ENCODE peak calls at places on chromosomes 3 and 15, in ten cellular contexts. One of them, this sample, is unnamed.

GRCh38 chr15:75109021-75109690 is 85.8 kb downstream of the PPCDC start:
- DNase-seq in cardiac muscle cell: no peak
- DNase-seq in IMR-90: no peak
- DNase-seq in midbrain: no peak
- DNase-seq in foreskin fibroblast: no peak
- DNase-seq in right lobe of liver: no peak
- DNase-seq in effector memory CD8-positive, alpha-beta T cell: no peak
- DNase-seq in transverse colon: no peak
- DNase-seq in effector CD4-positive, alpha-beta T cell: no peak
- DNase-seq in psoas muscle: no peak
- DNase-seq in this sample: no peak

GRCh38 chr3:124858275-124858674 is 28.9 kb downstream of the ITGB5 start:
- DNase-seq in cardiac muscle cell: no peak
- DNase-seq in IMR-90: peak
- DNase-seq in midbrain: no peak
- DNase-seq in foreskin fibroblast: no peak
- DNase-seq in right lobe of liver: no peak
- DNase-seq in effector memory CD8-positive, alpha-beta T cell: no peak
- DNase-seq in transverse colon: no peak
- DNase-seq in effector CD4-positive, alpha-beta T cell: no peak
- DNase-seq in psoas muscle: no peak
- DNase-seq in this sample: no peak

GRCh38 chr15:51137024-51137423 is 42.3 kb upstream of the TNFAIP8L3 start:
- DNase-seq in cardiac muscle cell: no peak
- DNase-seq in IMR-90: no peak
- DNase-seq in midbrain: no peak
- DNase-seq in foreskin fibroblast: no peak
- DNase-seq in right lobe of liver: no peak
- DNase-seq in effector memory CD8-positive, alpha-beta T cell: no peak
- DNase-seq in transverse colon: no peak
- DNase-seq in effector CD4-positive, alpha-beta T cell: no peak
- DNase-seq in psoas muscle: no peak
- DNase-seq in this sample: no peak

GRCh38 chr3:177977381-177978158 is 558.7 kb upstream of the KCNMB2 start:
- DNase-seq in cardiac muscle cell: no peak
- DNase-seq in IMR-90: peak
- DNase-seq in midbrain: no peak
- DNase-seq in foreskin fibroblast: peak
- DNase-seq in right lobe of liver: no peak
- DNase-seq in effector memory CD8-positive, alpha-beta T cell: no peak
- DNase-seq in transverse colon: no peak
- DNase-seq in effector CD4-positive, alpha-beta T cell: no peak
- DNase-seq in psoas muscle: no peak
- DNase-seq in this sample: no peak

GRCh38 chr15:59178151-59178705 is 28.4 kb upstream of the LDHAL6B start:
- DNase-seq in cardiac muscle cell: no peak
- DNase-seq in IMR-90: no peak
- DNase-seq in midbrain: no peak
- DNase-seq in foreskin fibroblast: no peak
- DNase-seq in right lobe of liver: no peak
- DNase-seq in effector memory CD8-positive, alpha-beta T cell: no peak
- DNase-seq in transverse colon: no peak
- DNase-seq in effector CD4-positive, alpha-beta T cell: no peak
- DNase-seq in psoas muscle: peak
- DNase-seq in this sample: no peak

GRCh38 chr15:77409259-77410156 is 10.4 kb downstream of the PEAK1 start:
- DNase-seq in cardiac muscle cell: no peak
- DNase-seq in IMR-90: no peak
- DNase-seq in midbrain: peak
- DNase-seq in foreskin fibroblast: no peak
- DNase-seq in right lobe of liver: no peak
- DNase-seq in effector memory CD8-positive, alpha-beta T cell: peak
- DNase-seq in transverse colon: no peak
- DNase-seq in effector CD4-positive, alpha-beta T cell: no peak
- DNase-seq in psoas muscle: no peak
- DNase-seq in this sample: peak

GRCh38 chr3:129398803-129399144 is 29.7 kb downstream of the EFCAB12 start:
- DNase-seq in cardiac muscle cell: peak
- DNase-seq in IMR-90: peak
- DNase-seq in midbrain: no peak
- DNase-seq in foreskin fibroblast: peak
- DNase-seq in right lobe of liver: no peak
- DNase-seq in effector memory CD8-positive, alpha-beta T cell: peak
- DNase-seq in transverse colon: peak
- DNase-seq in effector CD4-positive, alpha-beta T cell: no peak
- DNase-seq in psoas muscle: no peak
- DNase-seq in this sample: no peak

GRCh38 chr3:108182339-108182738 is 39.9 kb downstream of the IFT57 start:
- DNase-seq in cardiac muscle cell: no peak
- DNase-seq in IMR-90: peak
- DNase-seq in midbrain: no peak
- DNase-seq in foreskin fibroblast: peak
- DNase-seq in right lobe of liver: no peak
- DNase-seq in effector memory CD8-positive, alpha-beta T cell: no peak
- DNase-seq in transverse colon: no peak
- DNase-seq in effector CD4-positive, alpha-beta T cell: no peak
- DNase-seq in psoas muscle: no peak
- DNase-seq in this sample: no peak

GRCh38 chr3:135238866-135239434 is 443.9 kb downstream of the EPHB1 start:
- DNase-seq in cardiac muscle cell: no peak
- DNase-seq in IMR-90: no peak
- DNase-seq in midbrain: no peak
- DNase-seq in foreskin fibroblast: no peak
- DNase-seq in right lobe of liver: no peak
- DNase-seq in effector memory CD8-positive, alpha-beta T cell: no peak
- DNase-seq in transverse colon: no peak
- DNase-seq in effector CD4-positive, alpha-beta T cell: no peak
- DNase-seq in psoas muscle: no peak
- DNase-seq in this sample: no peak

GRCh38 chr15:39582286-39582976 is 1.6 kb downstream of the THBS1 start:
- DNase-seq in cardiac muscle cell: no peak
- DNase-seq in IMR-90: peak
- DNase-seq in midbrain: no peak
- DNase-seq in foreskin fibroblast: peak
- DNase-seq in right lobe of liver: no peak
- DNase-seq in effector memory CD8-positive, alpha-beta T cell: no peak
- DNase-seq in transverse colon: peak
- DNase-seq in effector CD4-positive, alpha-beta T cell: no peak
- DNase-seq in psoas muscle: peak
- DNase-seq in this sample: no peak

GRCh38 chr15:87129916-87130315 is 1050.2 kb downstream of the AGBL1 start:
- DNase-seq in cardiac muscle cell: no peak
- DNase-seq in IMR-90: no peak
- DNase-seq in midbrain: no peak
- DNase-seq in foreskin fibroblast: no peak
- DNase-seq in right lobe of liver: no peak
- DNase-seq in effector memory CD8-positive, alpha-beta T cell: no peak
- DNase-seq in transverse colon: no peak
- DNase-seq in effector CD4-positive, alpha-beta T cell: no peak
- DNase-seq in psoas muscle: no peak
- DNase-seq in this sample: no peak

GRCh38 chr3:71010731-71011455 is 572.6 kb downstream of the FOXP1 start:
- DNase-seq in cardiac muscle cell: no peak
- DNase-seq in IMR-90: peak
- DNase-seq in midbrain: no peak
- DNase-seq in foreskin fibroblast: no peak
- DNase-seq in right lobe of liver: no peak
- DNase-seq in effector memory CD8-positive, alpha-beta T cell: no peak
- DNase-seq in transverse colon: no peak
- DNase-seq in effector CD4-positive, alpha-beta T cell: peak
- DNase-seq in psoas muscle: no peak
- DNase-seq in this sample: peak

GRCh38 chr3:197750863-197751737 is 1.4 kb downstream of the FYTTD1 start:
- DNase-seq in cardiac muscle cell: peak
- DNase-seq in IMR-90: peak
- DNase-seq in midbrain: peak
- DNase-seq in foreskin fibroblast: peak
- DNase-seq in right lobe of liver: peak
- DNase-seq in effector memory CD8-positive, alpha-beta T cell: peak
- DNase-seq in transverse colon: peak
- DNase-seq in effector CD4-positive, alpha-beta T cell: no peak
- DNase-seq in psoas muscle: peak
- DNase-seq in this sample: peak

GRCh38 chr3:187019542-187020072 is 89.3 kb downstream of the ST6GAL1 start:
- DNase-seq in cardiac muscle cell: peak
- DNase-seq in IMR-90: no peak
- DNase-seq in midbrain: no peak
- DNase-seq in foreskin fibroblast: no peak
- DNase-seq in right lobe of liver: no peak
- DNase-seq in effector memory CD8-positive, alpha-beta T cell: no peak
- DNase-seq in transverse colon: no peak
- DNase-seq in effector CD4-positive, alpha-beta T cell: no peak
- DNase-seq in psoas muscle: no peak
- DNase-seq in this sample: no peak

GRCh38 chr15:35080226-35080625 is 4.9 kb downstream of the NANOGP8 start:
- DNase-seq in cardiac muscle cell: no peak
- DNase-seq in IMR-90: peak
- DNase-seq in midbrain: no peak
- DNase-seq in foreskin fibroblast: no peak
- DNase-seq in right lobe of liver: no peak
- DNase-seq in effector memory CD8-positive, alpha-beta T cell: no peak
- DNase-seq in transverse colon: no peak
- DNase-seq in effector CD4-positive, alpha-beta T cell: no peak
- DNase-seq in psoas muscle: no peak
- DNase-seq in this sample: no peak

GRCh38 chr15:69067296-69067695 is 52.8 kb downstream of the NOX5 start:
- DNase-seq in cardiac muscle cell: no peak
- DNase-seq in IMR-90: no peak
- DNase-seq in midbrain: no peak
- DNase-seq in foreskin fibroblast: peak
- DNase-seq in right lobe of liver: no peak
- DNase-seq in effector memory CD8-positive, alpha-beta T cell: no peak
- DNase-seq in transverse colon: no peak
- DNase-seq in effector CD4-positive, alpha-beta T cell: no peak
- DNase-seq in psoas muscle: no peak
- DNase-seq in this sample: no peak

GRCh38 chr3:46904303-46905190 is 27.0 kb downstream of the PTH1R start:
- DNase-seq in cardiac muscle cell: no peak
- DNase-seq in IMR-90: no peak
- DNase-seq in midbrain: no peak
- DNase-seq in foreskin fibroblast: no peak
- DNase-seq in right lobe of liver: peak
- DNase-seq in effector memory CD8-positive, alpha-beta T cell: no peak
- DNase-seq in transverse colon: no peak
- DNase-seq in effector CD4-positive, alpha-beta T cell: no peak
- DNase-seq in psoas muscle: peak
- DNase-seq in this sample: no peak

GRCh38 chr15:67720556-67721175 is 104.6 kb upstream of the SKOR1 start:
- DNase-seq in cardiac muscle cell: no peak
- DNase-seq in IMR-90: no peak
- DNase-seq in midbrain: no peak
- DNase-seq in foreskin fibroblast: no peak
- DNase-seq in right lobe of liver: no peak
- DNase-seq in effector memory CD8-positive, alpha-beta T cell: no peak
- DNase-seq in transverse colon: no peak
- DNase-seq in effector CD4-positive, alpha-beta T cell: no peak
- DNase-seq in psoas muscle: no peak
- DNase-seq in this sample: peak

GRCh38 chr3:35296533-35296932 is 342.8 kb upstream of the ARPP21 start:
- DNase-seq in cardiac muscle cell: no peak
- DNase-seq in IMR-90: no peak
- DNase-seq in midbrain: no peak
- DNase-seq in foreskin fibroblast: peak
- DNase-seq in right lobe of liver: no peak
- DNase-seq in effector memory CD8-positive, alpha-beta T cell: no peak
- DNase-seq in transverse colon: no peak
- DNase-seq in effector CD4-positive, alpha-beta T cell: no peak
- DNase-seq in psoas muscle: no peak
- DNase-seq in this sample: no peak

This sample was measured in naive B cell.